ENCODE peak calls at places on chromosome 16, in nine cellular contexts. One of them, this sample, is unnamed.

GRCh38 chr16:47046726-47047602 is 73.5 kb upstream of the DNAJA2 start:
- DNase-seq in GM13977: peak
- DNase-seq in foreskin fibroblast: no peak
- DNase-seq in ovary: no peak
- DNase-seq in colonic mucosa: no peak
- DNase-seq in MM.1S: no peak
- DNase-seq in IMR-90: no peak
- DNase-seq in sigmoid colon: no peak
- DNase-seq in thoracic aorta: no peak
- DNase-seq in this sample: no peak

GRCh38 chr16:89363621-89364393 is 126.6 kb downstream of the ANKRD11 start:
- DNase-seq in colonic mucosa: no peak
- DNase-seq in foreskin fibroblast: peak
- DNase-seq in IMR-90: peak
- DNase-seq in MM.1S: no peak
- DNase-seq in ovary: no peak
- DNase-seq in thoracic aorta: no peak
- DNase-seq in GM13977: no peak
- DNase-seq in sigmoid colon: no peak
- DNase-seq in this sample: no peak

GRCh38 chr16:85206472-85207356 is 94.4 kb upstream of the CIBAR2 start:
- DNase-seq in GM13977: no peak
- DNase-seq in sigmoid colon: peak
- DNase-seq in thoracic aorta: peak
- DNase-seq in IMR-90: peak
- DNase-seq in foreskin fibroblast: peak
- DNase-seq in MM.1S: no peak
- DNase-seq in ovary: peak
- DNase-seq in colonic mucosa: peak
- DNase-seq in this sample: no peak

GRCh38 chr16:57147381-57148191 is 38.3 kb downstream of the PSME3IP1 start:
- DNase-seq in GM13977: no peak
- DNase-seq in ovary: peak
- DNase-seq in IMR-90: peak
- DNase-seq in sigmoid colon: peak
- DNase-seq in thoracic aorta: no peak
- DNase-seq in colonic mucosa: no peak
- DNase-seq in MM.1S: peak
- DNase-seq in foreskin fibroblast: peak
- DNase-seq in this sample: no peak

GRCh38 chr16:46673320-46674013 is 15.5 kb downstream of the VPS35 start:
- DNase-seq in GM13977: peak
- DNase-seq in ovary: no peak
- DNase-seq in foreskin fibroblast: peak
- DNase-seq in colonic mucosa: no peak
- DNase-seq in IMR-90: peak
- DNase-seq in MM.1S: peak
- DNase-seq in thoracic aorta: no peak
- DNase-seq in sigmoid colon: no peak
- DNase-seq in this sample: no peak

GRCh38 chr16:51939371-51940005 is 607.5 kb downstream of the TOX3 start:
- DNase-seq in MM.1S: no peak
- DNase-seq in sigmoid colon: no peak
- DNase-seq in colonic mucosa: no peak
- DNase-seq in ovary: no peak
- DNase-seq in IMR-90: no peak
- DNase-seq in foreskin fibroblast: no peak
- DNase-seq in thoracic aorta: no peak
- DNase-seq in GM13977: no peak
- DNase-seq in this sample: no peak

GRCh38 chr16:56800355-56800754 is 64.7 kb upstream of the SLC12A3 start:
- DNase-seq in MM.1S: no peak
- DNase-seq in foreskin fibroblast: no peak
- DNase-seq in sigmoid colon: no peak
- DNase-seq in ovary: no peak
- DNase-seq in thoracic aorta: no peak
- DNase-seq in colonic mucosa: no peak
- DNase-seq in GM13977: no peak
- DNase-seq in IMR-90: no peak
- DNase-seq in this sample: no peak

GRCh38 chr16:57361384-57361783 is 2.8 kb downstream of the CCL22 start:
- DNase-seq in colonic mucosa: no peak
- DNase-seq in GM13977: no peak
- DNase-seq in thoracic aorta: no peak
- DNase-seq in IMR-90: no peak
- DNase-seq in sigmoid colon: no peak
- DNase-seq in ovary: no peak
- DNase-seq in MM.1S: no peak
- DNase-seq in foreskin fibroblast: no peak
- DNase-seq in this sample: peak

GRCh38 chr16:38941-39892 is 14.2 kb downstream of the POLR3K start:
- DNase-seq in sigmoid colon: no peak
- DNase-seq in thoracic aorta: no peak
- DNase-seq in IMR-90: no peak
- DNase-seq in colonic mucosa: peak
- DNase-seq in MM.1S: peak
- DNase-seq in GM13977: peak
- DNase-seq in foreskin fibroblast: no peak
- DNase-seq in ovary: no peak
- DNase-seq in this sample: no peak

GRCh38 chr16:60419859-60420258 is 1616.4 kb downstream of the CDH8 start:
- DNase-seq in GM13977: no peak
- DNase-seq in colonic mucosa: no peak
- DNase-seq in IMR-90: no peak
- DNase-seq in foreskin fibroblast: no peak
- DNase-seq in sigmoid colon: no peak
- DNase-seq in thoracic aorta: no peak
- DNase-seq in ovary: no peak
- DNase-seq in MM.1S: no peak
- DNase-seq in this sample: no peak

GRCh38 chr16:68335175-68335574 is 24.4 kb downstream of the PRMT7 start:
- DNase-seq in IMR-90: peak
- DNase-seq in colonic mucosa: no peak
- DNase-seq in thoracic aorta: no peak
- DNase-seq in sigmoid colon: no peak
- DNase-seq in foreskin fibroblast: peak
- DNase-seq in MM.1S: no peak
- DNase-seq in ovary: no peak
- DNase-seq in GM13977: no peak
- DNase-seq in this sample: no peak

GRCh38 chr16:80028581-80029380 is 428.2 kb upstream of the MAF start:
- DNase-seq in IMR-90: no peak
- DNase-seq in sigmoid colon: no peak
- DNase-seq in ovary: no peak
- DNase-seq in GM13977: no peak
- DNase-seq in colonic mucosa: no peak
- DNase-seq in thoracic aorta: no peak
- DNase-seq in foreskin fibroblast: no peak
- DNase-seq in MM.1S: no peak
- DNase-seq in this sample: no peak

GRCh38 chr16:84496991-84497390 is 7.5 kb downstream of the MEAK7 start:
- DNase-seq in colonic mucosa: no peak
- DNase-seq in sigmoid colon: no peak
- DNase-seq in MM.1S: no peak
- DNase-seq in GM13977: no peak
- DNase-seq in ovary: no peak
- DNase-seq in foreskin fibroblast: no peak
- DNase-seq in IMR-90: no peak
- DNase-seq in thoracic aorta: no peak
- DNase-seq in this sample: peak

GRCh38 chr16:57609541-57610401 is 18.7 kb upstream of the ADGRG1 start:
- DNase-seq in colonic mucosa: peak
- DNase-seq in MM.1S: peak
- DNase-seq in foreskin fibroblast: peak
- DNase-seq in ovary: no peak
- DNase-seq in GM13977: peak
- DNase-seq in sigmoid colon: peak
- DNase-seq in IMR-90: peak
- DNase-seq in thoracic aorta: no peak
- DNase-seq in this sample: peak

GRCh38 chr16:55502801-55503366 is 6.0 kb upstream of the LPCAT2 start:
- DNase-seq in GM13977: peak
- DNase-seq in sigmoid colon: peak
- DNase-seq in IMR-90: peak
- DNase-seq in colonic mucosa: peak
- DNase-seq in MM.1S: no peak
- DNase-seq in thoracic aorta: no peak
- DNase-seq in foreskin fibroblast: peak
- DNase-seq in ovary: peak
- DNase-seq in this sample: no peak

GRCh38 chr16:55503726-55504553 is 4.9 kb upstream of the LPCAT2 start:
- DNase-seq in GM13977: peak
- DNase-seq in colonic mucosa: no peak
- DNase-seq in MM.1S: no peak
- DNase-seq in IMR-90: no peak
- DNase-seq in sigmoid colon: no peak
- DNase-seq in ovary: no peak
- DNase-seq in thoracic aorta: no peak
- DNase-seq in foreskin fibroblast: no peak
- DNase-seq in this sample: no peak

GRCh38 chr16:55499951-55500350 is 8.9 kb upstream of the LPCAT2 start:
- DNase-seq in MM.1S: no peak
- DNase-seq in sigmoid colon: peak
- DNase-seq in IMR-90: peak
- DNase-seq in foreskin fibroblast: peak
- DNase-seq in ovary: no peak
- DNase-seq in colonic mucosa: peak
- DNase-seq in GM13977: no peak
- DNase-seq in thoracic aorta: no peak
- DNase-seq in this sample: no peak

GRCh38 chr16:55499281-55499680 is 9.6 kb upstream of the LPCAT2 start:
- DNase-seq in IMR-90: no peak
- DNase-seq in ovary: no peak
- DNase-seq in thoracic aorta: no peak
- DNase-seq in sigmoid colon: no peak
- DNase-seq in foreskin fibroblast: no peak
- DNase-seq in colonic mucosa: peak
- DNase-seq in MM.1S: no peak
- DNase-seq in GM13977: no peak
- DNase-seq in this sample: no peak

DNA sequence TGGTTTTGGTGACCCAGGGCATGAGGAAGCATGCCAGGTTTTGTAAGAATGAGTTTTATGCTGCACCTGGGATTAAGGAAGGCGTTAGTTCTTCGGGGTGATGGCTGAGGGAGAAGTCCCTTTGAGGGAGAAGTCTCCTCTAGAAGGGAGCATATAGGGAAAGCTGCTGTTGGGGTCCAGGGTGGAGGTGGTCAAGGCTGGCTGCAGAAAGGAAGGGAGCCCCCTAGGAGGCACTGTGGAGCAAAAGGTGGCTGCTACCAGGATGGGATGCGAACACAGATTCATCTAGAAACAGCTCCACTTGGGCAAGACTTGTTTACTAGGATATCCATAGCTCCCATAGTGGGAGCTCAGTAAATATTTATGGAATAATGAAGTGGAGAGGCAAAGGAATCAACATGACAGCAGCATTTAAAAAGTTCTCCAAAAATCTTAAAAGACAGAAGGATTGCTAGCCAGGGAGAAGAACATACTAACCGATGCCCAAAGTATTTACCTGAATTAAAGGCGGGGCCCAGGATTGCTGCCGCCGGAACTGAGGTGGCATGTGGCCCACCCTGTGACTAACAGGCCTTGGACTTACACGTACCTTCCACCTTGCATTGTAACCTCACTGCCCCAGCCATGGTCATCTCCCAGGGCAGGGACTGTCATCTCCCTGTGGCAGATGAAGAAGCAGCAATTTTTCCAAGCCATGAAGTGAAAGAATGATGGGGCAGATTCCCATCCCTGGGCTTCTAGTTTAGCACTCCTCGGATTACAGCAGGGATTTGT is 7.1 kb upstream of the LPCAT2 start:
- DNase-seq in sigmoid colon: no peak
- DNase-seq in colonic mucosa: peak
- DNase-seq in GM13977: peak
- DNase-seq in IMR-90: no peak
- DNase-seq in ovary: no peak
- DNase-seq in MM.1S: no peak
- DNase-seq in thoracic aorta: no peak
- DNase-seq in foreskin fibroblast: no peak
- DNase-seq in this sample: no peak
- TF ChIP-seq CTCF in sigmoid colon: no peak
- TF ChIP-seq CTCF in colonic mucosa: no peak
- TF ChIP-seq CTCF in GM13977: peak
- TF ChIP-seq CTCF in IMR-90: peak
- TF ChIP-seq CTCF in ovary: no peak
- TF ChIP-seq CTCF in MM.1S: no peak
- TF ChIP-seq CTCF in thoracic aorta: no peak
- TF ChIP-seq CTCF in foreskin fibroblast: peak
- TF ChIP-seq CTCF in this sample: peak

GRCh38 chr16:21101631-21102420 is 48.8 kb downstream of the DNAH3 start:
- DNase-seq in ovary: peak
- DNase-seq in IMR-90: peak
- DNase-seq in colonic mucosa: no peak
- DNase-seq in thoracic aorta: no peak
- DNase-seq in sigmoid colon: no peak
- DNase-seq in foreskin fibroblast: peak
- DNase-seq in MM.1S: no peak
- DNase-seq in GM13977: no peak
- DNase-seq in this sample: no peak
- TF ChIP-seq CTCF in ovary: no peak
- TF ChIP-seq CTCF in IMR-90: peak
- TF ChIP-seq CTCF in colonic mucosa: no peak
- TF ChIP-seq CTCF in thoracic aorta: no peak
- TF ChIP-seq CTCF in sigmoid colon: no peak
- TF ChIP-seq CTCF in foreskin fibroblast: peak
- TF ChIP-seq CTCF in MM.1S: peak
- TF ChIP-seq CTCF in GM13977: peak
- TF ChIP-seq CTCF in this sample: peak

GRCh38 chr16:73031155-73031866 is 16.6 kb downstream of the ZFHX3 start:
- DNase-seq in MM.1S: no peak
- DNase-seq in colonic mucosa: no peak
- DNase-seq in GM13977: no peak
- DNase-seq in foreskin fibroblast: peak
- DNase-seq in thoracic aorta: no peak
- DNase-seq in IMR-90: no peak
- DNase-seq in ovary: no peak
- DNase-seq in sigmoid colon: peak
- DNase-seq in this sample: no peak
- TF ChIP-seq CTCF in MM.1S: no peak
- TF ChIP-seq CTCF in colonic mucosa: no peak
- TF ChIP-seq CTCF in GM13977: no peak
- TF ChIP-seq CTCF in foreskin fibroblast: peak
- TF ChIP-seq CTCF in thoracic aorta: no peak
- TF ChIP-seq CTCF in IMR-90: peak
- TF ChIP-seq CTCF in ovary: no peak
- TF ChIP-seq CTCF in sigmoid colon: no peak
- TF ChIP-seq CTCF in this sample: peak

DNA sequence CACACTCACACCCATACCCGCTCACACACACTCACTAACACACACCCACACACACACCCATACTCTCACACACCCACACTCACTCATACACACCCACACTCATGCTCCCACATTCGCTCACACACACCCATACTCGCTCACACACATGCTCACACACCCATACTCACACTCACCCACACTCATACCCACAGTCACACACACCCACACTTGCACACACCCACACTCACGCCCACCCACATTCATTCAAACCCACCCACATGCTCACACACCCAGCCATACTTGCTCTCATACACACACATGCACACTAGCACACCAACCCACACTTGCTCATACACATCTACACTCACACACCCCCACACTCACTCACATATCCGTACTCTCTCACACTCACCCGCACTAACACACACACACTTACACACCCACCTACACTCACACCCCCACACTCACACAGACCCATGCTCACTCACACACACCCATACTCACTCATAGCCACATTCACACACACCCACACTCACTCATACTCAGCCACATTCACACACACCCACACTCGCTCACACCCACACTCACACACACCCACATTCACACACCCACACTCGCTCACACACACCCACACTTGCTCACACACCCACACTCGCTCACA is 322.4 kb upstream of the N4BP1 start:
- DNase-seq in GM13977: no peak
- DNase-seq in colonic mucosa: no peak
- DNase-seq in thoracic aorta: no peak
- DNase-seq in ovary: no peak
- DNase-seq in IMR-90: no peak
- DNase-seq in foreskin fibroblast: no peak
- DNase-seq in sigmoid colon: no peak
- DNase-seq in MM.1S: no peak
- DNase-seq in this sample: no peak
- TF ChIP-seq CTCF in GM13977: no peak
- TF ChIP-seq CTCF in colonic mucosa: no peak
- TF ChIP-seq CTCF in thoracic aorta: no peak
- TF ChIP-seq CTCF in ovary: no peak
- TF ChIP-seq CTCF in IMR-90: no peak
- TF ChIP-seq CTCF in foreskin fibroblast: no peak
- TF ChIP-seq CTCF in sigmoid colon: no peak
- TF ChIP-seq CTCF in MM.1S: no peak
- TF ChIP-seq CTCF in this sample: no peak